ENCODE peak calls at places on chromosomes 16 and 17, in six cellular contexts. A is HCT116; Q is HTR-8/SVneo; Z is posterior cingulate gyrus; F is esophagus squamous epithelium; C is activated CD8-positive, alpha-beta T cell treated with anti-CD3 and anti-CD28 coated beads for 36 hours. O is an unnamed sample.

GRCh38 chr16:21646721-21647561 is 5.5 kb downstream of the IGSF6 start:
- DNase-seq in Q (no peak), Z (no peak), A (no peak), F (no peak), C (peak), O (peak)

GRCh38 chr17:36024440-36024839 is 6.7 kb upstream of the CCL23 start:
- DNase-seq in F (no peak), A (no peak), Z (no peak), Q (no peak), C (no peak), O (no peak)

GRCh38 chr17:74723891-74724290 is 11.2 kb upstream of the CD300LF start:
- DNase-seq in F (no peak), Q (no peak), A (no peak), C (no peak), Z (no peak), O (no peak)

GRCh38 chr17:36888236-36888957 is 48.9 kb upstream of the LHX1 start:
- DNase-seq in C (no peak), Q (no peak), F (no peak), A (no peak), Z (no peak), O (no peak)

GRCh38 chr17:31588512-31588911 is 197.0 kb downstream of the RAB11FIP4 start:
- DNase-seq in F (no peak), C (no peak), A (no peak), Q (no peak), Z (no peak), O (no peak)

GRCh38 chr17:32503251-32504165 is 16.7 kb downstream of the CDK5R1 start:
- DNase-seq in F (no peak), C (peak), Q (no peak), Z (no peak), A (no peak), O (no peak)

GRCh38 chr16:89828199-89828869 is at the start of gene SPIRE2:
- DNase-seq in Z (peak), A (no peak), F (no peak), Q (peak), C (peak), O (peak)

GRCh38 chr17:7043544-7044268 is at the start of gene SLC16A11:
- DNase-seq in A (no peak), C (peak), Q (no peak), F (no peak), Z (no peak), O (peak)

GRCh38 chr17:285751-286422 is 66.7 kb downstream of the RPH3AL start:
- DNase-seq in Q (no peak), F (no peak), Z (no peak), A (no peak), C (no peak), O (peak)

GRCh38 chr17:57357392-57357784 is 101.1 kb downstream of the MSI2 start:
- DNase-seq in Z (no peak), Q (no peak), A (no peak), F (no peak), C (no peak), O (peak)

GRCh38 chr16:48117217-48118105 is 38.3 kb downstream of the ABCC12 start:
- DNase-seq in Z (peak), F (no peak), A (peak), Q (peak), C (peak), O (no peak)

GRCh38 chr17:36926226-36926625 is 11.0 kb upstream of the LHX1 start:
- DNase-seq in A (no peak), Z (no peak), Q (no peak), F (no peak), C (no peak), O (no peak)

GRCh38 chr17:77526728-77527355 is 386.1 kb downstream of the SEC14L1 start:
- DNase-seq in F (no peak), A (no peak), C (no peak), Q (no peak), Z (no peak), O (no peak)

GRCh38 chr16:28863929-28864886 is 565 bp downstream of the SH2B1 start:
- DNase-seq in F (no peak), A (no peak), Z (no peak), C (no peak), Q (no peak), O (no peak)

GRCh38 chr17:13087802-13088201 is 70.0 kb upstream of the ELAC2 start:
- DNase-seq in F (no peak), A (no peak), Z (no peak), C (no peak), Q (no peak), O (no peak)

GRCh38 chr17:45432405-45433113 is at the start of gene ARHGAP27:
- DNase-seq in A (no peak), F (no peak), C (no peak), Z (no peak), Q (no peak), O (peak)